ENCODE peak calls at places on chromosome 15, in nine cellular contexts. F is HuH-7.5; P is AG08395; R is NCI-H2029 treated with DMSO at 0.1 percent for 48 hours; Y is small intestine; U is fibroblast of lung; H is activated T-helper 1 cell treated with anti-CD3 and anti-CD28 coated beads, Interleukin-12 subunit alpha, Interleukin-12 subunit beta, Interleukin-2, Interleukin-4 antibody, amounts not matched to agents 30 ng/mL and 10 ng/mL and 1 ng/mL, durations not matched to agents 14 hours and 24 hours and 36 hours; Q is HT1080; Z is foreskin fibroblast. J is an unnamed sample.

GRCh38 chr15:71807125-71807629 is 3.2 kb upstream of the NR2E3 start:
- DNase-seq in Y (no peak), H (no peak), Z (no peak), R (no peak), Q (no peak), P (no peak), F (no peak), U (no peak), J (no peak)

GRCh38 chr15:73986776-73987056 is 5.4 kb downstream of the STOML1 start:
- DNase-seq in Y (no peak), H (no peak), U (no peak), F (no peak), R (no peak), Z (no peak), Q (no peak), P (no peak), J (no peak)

GRCh38 chr15:41258706-41259471 is 27.8 kb downstream of the CHP1 start:
- DNase-seq in Q (peak), H (no peak), Z (no peak), Y (peak), F (no peak), P (no peak), R (no peak), U (peak), J (no peak)

GRCh38 chr15:63473999-63474809 is 30.2 kb upstream of the USP3 start:
- DNase-seq in Q (peak), R (no peak), H (peak), P (peak), Z (peak), U (peak), Y (peak), F (peak), J (peak)

GRCh38 chr15:60853077-60853476 is 374.1 kb upstream of the ICE2 start:
- DNase-seq in P (no peak), R (no peak), U (no peak), Q (no peak), F (no peak), H (no peak), Z (no peak), Y (no peak), J (no peak)

GRCh38 chr15:84702961-84703482 is 12.9 kb downstream of the SEC11A start:
- DNase-seq in U (peak), H (no peak), Z (peak), Y (no peak), P (peak), R (no peak), Q (no peak), F (no peak), J (peak)

GRCh38 chr15:40310001-40310959 is 2.5 kb upstream of the PLCB2 start:
- DNase-seq in F (peak), P (peak), R (no peak), Z (no peak), Y (peak), U (peak), Q (peak), H (peak), J (no peak)

GRCh38 chr15:45354711-45355110 is 23.6 kb downstream of the GATM start:
- DNase-seq in Z (no peak), H (no peak), U (no peak), F (no peak), Q (no peak), Y (no peak), P (no peak), R (no peak), J (no peak)

GRCh38 chr15:91491131-91491950 is 362.2 kb upstream of the SLCO3A1 start:
- DNase-seq in H (no peak), R (no peak), P (peak), Y (no peak), Q (peak), U (no peak), F (no peak), Z (no peak), J (peak)

GRCh38 chr15:41122849-41123248 is 6.8 kb upstream of the INO80 start:
- DNase-seq in R (no peak), F (no peak), U (no peak), P (no peak), Q (no peak), Y (no peak), H (no peak), Z (no peak), J (no peak)

GRCh38 chr15:87944687-87945086 is 311.9 kb downstream of the NTRK3 start:
- DNase-seq in Z (no peak), F (no peak), Y (no peak), P (no peak), Q (no peak), U (no peak), R (no peak), H (no peak), J (no peak)

GRCh38 chr15:79265987-79266579 is 16.4 kb upstream of the ANKRD34C start:
- DNase-seq in H (no peak), Y (no peak), Q (no peak), R (no peak), U (no peak), F (no peak), Z (no peak), P (no peak), J (no peak)

GRCh38 chr15:35605790-35606189 is 59.8 kb upstream of the DPH6 start:
- DNase-seq in Y (no peak), U (no peak), R (no peak), P (no peak), Q (no peak), Z (no peak), H (no peak), F (no peak), J (no peak)

GRCh38 chr15:69909719-69910444 is 187.8 kb downstream of the TLE3 start:
- DNase-seq in Z (no peak), R (no peak), U (no peak), H (no peak), Y (peak), P (no peak), Q (peak), F (no peak), J (no peak)

GRCh38 chr15:27894645-27895044 is 204.5 kb downstream of the OCA2 start:
- DNase-seq in R (no peak), F (no peak), P (no peak), Z (no peak), Y (no peak), U (no peak), H (no peak), Q (no peak), J (no peak)

GRCh38 chr15:50053457-50053856 is 65.6 kb downstream of the ATP8B4 start:
- DNase-seq in Y (peak), U (no peak), Q (no peak), F (no peak), P (no peak), H (no peak), Z (no peak), R (no peak), J (no peak)

GRCh38 chr15:64003182-64003581 is 43.1 kb downstream of the DAPK2 start:
- DNase-seq in R (no peak), F (no peak), P (no peak), Q (no peak), H (no peak), U (no peak), Z (no peak), Y (no peak), J (no peak)

GRCh38 chr15:81950841-81951414 is 94.9 kb downstream of the MEX3B start:
- DNase-seq in Z (no peak), R (no peak), U (no peak), P (no peak), Q (no peak), Y (no peak), F (no peak), H (no peak), J (peak)

GRCh38 chr15:90219421-90220141 is 14.2 kb downstream of the CIB1 start:
- DNase-seq in R (no peak), F (peak), Y (no peak), P (peak), Z (no peak), H (no peak), Q (no peak), U (no peak), J (no peak)

GRCh38 chr15:82647045-82647834 is at the start of gene CPEB1:
- DNase-seq in F (no peak), Z (peak), Q (no peak), Y (no peak), H (no peak), U (peak), P (peak), R (no peak), J (peak)

GRCh38 chr15:62855085-62855476 is 187.5 kb upstream of the TPM1 start:
- DNase-seq in H (no peak), U (no peak), P (no peak), Z (no peak), Y (no peak), Q (no peak), F (no peak), R (no peak), J (no peak)

GRCh38 chr15:57769266-57769665 is 62.8 kb downstream of the POLR2M start:
- DNase-seq in R (no peak), F (no peak), P (peak), H (no peak), U (peak), Z (peak), Q (no peak), Y (no peak), J (peak)

GRCh38 chr15:82105458-82106205 is 59.8 kb upstream of the MEX3B start:
- DNase-seq in Z (peak), H (no peak), R (peak), F (no peak), U (peak), Q (no peak), Y (peak), P (peak), J (peak)

GRCh38 chr15:101647251-101647650 is 4.9 kb downstream of the TM2D3 start:
- DNase-seq in Z (no peak), Y (no peak), U (no peak), P (no peak), R (no peak), H (no peak), F (no peak), Q (no peak), J (no peak)

GRCh38 chr15:69797051-69797595 is 300.6 kb downstream of the TLE3 start:
- DNase-seq in Y (no peak), P (no peak), U (no peak), F (no peak), H (no peak), Z (no peak), Q (no peak), R (no peak), J (no peak)

GRCh38 chr15:75089781-75090734 is 66.7 kb downstream of the PPCDC start:
- DNase-seq in F (no peak), Y (no peak), H (no peak), Q (peak), U (no peak), Z (no peak), R (no peak), P (no peak), J (no peak)

GRCh38 chr15:90264649-90265048 is 823 bp upstream of the NGRN start:
- DNase-seq in U (no peak), F (no peak), P (no peak), R (no peak), Y (peak), H (peak), Z (no peak), Q (peak), J (no peak)

GRCh38 chr15:63348392-63348791 is 33.3 kb downstream of the CA12 start:
- DNase-seq in U (peak), H (no peak), Z (peak), Y (peak), Q (peak), R (no peak), P (peak), F (no peak), J (peak)

GRCh38 chr15:78000089-78000926 is 77.2 kb downstream of the TBC1D2B start:
- DNase-seq in U (peak), P (no peak), Z (peak), Q (peak), H (peak), F (peak), R (no peak), Y (peak), J (peak)

GRCh38 chr15:27358751-27359434 is 387.9 kb downstream of the GABRG3 start:
- DNase-seq in R (no peak), Q (peak), F (no peak), U (peak), Y (peak), P (peak), Z (no peak), H (no peak), J (no peak)

GRCh38 chr15:27082526-27082925 is 111.5 kb downstream of the GABRG3 start:
- DNase-seq in Y (no peak), P (peak), R (no peak), H (no peak), Z (no peak), Q (no peak), U (no peak), F (no peak), J (no peak)

GRCh38 chr15:50906954-50907865 is 1.3 kb upstream of the AP4E1 start:
- DNase-seq in P (no peak), Z (no peak), F (peak), Q (no peak), U (no peak), R (no peak), H (peak), Y (peak), J (no peak)

GRCh38 chr15:65414841-65415621 is 7.7 kb downstream of the IGDCC4 start:
- DNase-seq in H (no peak), U (peak), Q (no peak), P (no peak), Y (no peak), F (peak), Z (no peak), R (no peak), J (no peak)

GRCh38 chr15:36911322-36911944 is 188.9 kb downstream of the MEIS2 start:
- DNase-seq in R (no peak), Y (peak), F (peak), U (peak), P (peak), H (no peak), Z (no peak), Q (peak), J (peak)

GRCh38 chr15:96992817-96993216 is 662.3 kb downstream of the NR2F2 start:
- DNase-seq in R (no peak), P (no peak), Z (no peak), F (no peak), Q (peak), Y (no peak), H (no peak), U (no peak), J (no peak)

GRCh38 chr15:93835378-93835777 is 396.0 kb upstream of the MCTP2 start:
- DNase-seq in R (no peak), F (no peak), H (no peak), U (no peak), Z (no peak), P (no peak), Q (no peak), Y (no peak), J (no peak)

GRCh38 chr15:50137330-50137761 is 18.3 kb upstream of the ATP8B4 start:
- DNase-seq in P (peak), Q (peak), F (no peak), Z (peak), R (no peak), H (peak), Y (no peak), U (peak), J (peak)

GRCh38 chr15:51130344-51130743 is 35.6 kb upstream of the TNFAIP8L3 start:
- DNase-seq in R (no peak), Q (no peak), P (no peak), F (no peak), Z (no peak), Y (no peak), U (no peak), H (no peak), J (no peak)

GRCh38 chr15:80556694-80557367 is 138.3 kb upstream of the ABHD17C start:
- DNase-seq in P (peak), H (no peak), Y (no peak), Q (no peak), Z (no peak), U (peak), R (peak), F (no peak), J (no peak)

GRCh38 chr15:63490345-63491034 is 13.9 kb upstream of the USP3 start:
- DNase-seq in H (no peak), R (no peak), P (no peak), Y (no peak), U (no peak), Q (no peak), F (no peak), Z (no peak), J (no peak)

J was measured in HFFc6.